ENCODE peak calls at places on chromosomes 3 and 15, in eight cellular contexts. O is AG08395; K is stimulated activated CD8-positive, alpha-beta memory T cell treated with anti-CD3 and anti-CD28 coated beads, Interleukin-15, amount 100 ng/mL, for 24 hours; F is ovary; W is WERI-Rb-1; M is amniotic stem cell; D is memory B cell; X is NCI-H460. B is an unnamed sample.

GRCh38 chr3:122353901-122354401 is 28.9 kb downstream of the CSTA start:
- DNase-seq in F (no peak), W (no peak), K (no peak), D (no peak), O (no peak), M (no peak), X (no peak), B (no peak)

GRCh38 chr15:70142072-70142321 is 44.3 kb upstream of the TLE3 start:
- DNase-seq in M (no peak), K (no peak), W (no peak), X (no peak), F (no peak), O (no peak), D (no peak), B (no peak)

GRCh38 chr3:126314305-126315082 is 42.7 kb downstream of the KLF15 start:
- DNase-seq in W (no peak), O (no peak), D (no peak), K (no peak), F (peak), X (no peak), M (no peak), B (no peak)

GRCh38 chr15:58159827-58160386 is 21.7 kb downstream of the AQP9 start:
- DNase-seq in M (no peak), K (no peak), F (no peak), W (no peak), O (no peak), X (no peak), D (no peak), B (no peak)

GRCh38 chr3:115931581-115931980 is 308.3 kb downstream of the GAP43 start:
- DNase-seq in F (no peak), X (no peak), D (no peak), W (no peak), K (no peak), O (peak), M (no peak), B (no peak)

GRCh38 chr3:142028174-142028833 is 121.0 kb downstream of the TFDP2 start:
- DNase-seq in K (no peak), X (peak), O (peak), D (peak), F (no peak), M (peak), W (no peak), B (peak)

GRCh38 chr3:32177702-32178198 is 60.7 kb upstream of the CMTM8 start:
- DNase-seq in M (peak), F (no peak), O (peak), X (peak), K (no peak), W (peak), D (peak), B (peak)

GRCh38 chr3:147412491-147412916 is 3.3 kb downstream of the ZIC1 start:
- DNase-seq in D (no peak), O (no peak), F (no peak), M (no peak), X (no peak), K (no peak), W (no peak), B (no peak)

GRCh38 chr3:113221703-113222257 is 10.4 kb downstream of the BOC start:
- DNase-seq in K (no peak), O (no peak), W (no peak), D (no peak), M (no peak), X (no peak), F (no peak), B (no peak)

GRCh38 chr3:169148448-169149348 is 514.8 kb downstream of the MECOM start:
- DNase-seq in W (no peak), F (no peak), M (no peak), O (no peak), K (no peak), D (no peak), X (no peak), B (no peak)

GRCh38 chr3:10357592-10358308 is 36.8 kb upstream of the SEC13 start:
- DNase-seq in X (no peak), W (no peak), F (no peak), O (peak), K (no peak), M (peak), D (no peak), B (peak)

GRCh38 chr15:64842099-64842940 is 605 bp downstream of the PLEKHO2 start:
- DNase-seq in M (no peak), X (no peak), D (no peak), O (no peak), K (no peak), W (no peak), F (no peak), B (no peak)

GRCh38 chr3:106862067-106862466 is 515.2 kb upstream of the CCDC54 start:
- DNase-seq in X (no peak), F (no peak), O (peak), D (no peak), M (no peak), K (no peak), W (no peak), B (no peak)

GRCh38 chr15:64354683-64355558 is 1.1 kb downstream of the CSNK1G1 start:
- DNase-seq in M (no peak), K (no peak), F (no peak), W (no peak), D (no peak), O (no peak), X (no peak), B (no peak)

GRCh38 chr3:141261472-141262171 is 30.0 kb downstream of the PXYLP1 start:
- DNase-seq in F (no peak), D (no peak), O (no peak), W (no peak), X (no peak), K (no peak), M (no peak), B (no peak)

GRCh38 chr3:107308716-107309115 is 68.5 kb upstream of the CCDC54 start:
- DNase-seq in K (no peak), M (no peak), W (no peak), F (no peak), X (no peak), O (no peak), D (no peak), B (no peak)

B was measured in AG09309.